ENCODE peak calls at places on chromosomes 11 and 22, in six cellular contexts. One of them, this sample, is unnamed.

GRCh38 chr11:71322861-71323582 is 70.6 kb upstream of the SHANK2 start:
- DNase-seq in astrocyte of the spinal cord: no peak
- DNase-seq in PC-9: no peak
- DNase-seq in neural crest cell: no peak
- DNase-seq in GM12865: no peak
- DNase-seq in neural progenitor cell: no peak
- DNase-seq in this sample: no peak

GRCh38 chr11:120133216-120134105 is 4.5 kb downstream of the TRIM29 start:
- DNase-seq in astrocyte of the spinal cord: no peak
- DNase-seq in PC-9: no peak
- DNase-seq in neural crest cell: no peak
- DNase-seq in GM12865: no peak
- DNase-seq in neural progenitor cell: no peak
- DNase-seq in this sample: no peak

GRCh38 chr11:92782806-92783205 is 186.6 kb upstream of the MTNR1B start:
- DNase-seq in astrocyte of the spinal cord: peak; percentile 60
- DNase-seq in PC-9: no peak
- DNase-seq in neural crest cell: no peak
- DNase-seq in GM12865: no peak
- DNase-seq in neural progenitor cell: no peak
- DNase-seq in this sample: no peak

GRCh38 chr11:115159122-115159665 is 345.0 kb downstream of the CADM1 start:
- DNase-seq in astrocyte of the spinal cord: no peak
- DNase-seq in PC-9: no peak
- DNase-seq in neural crest cell: no peak
- DNase-seq in GM12865: no peak
- DNase-seq in neural progenitor cell: no peak
- DNase-seq in this sample: no peak

GRCh38 chr11:2150206-2150847 is 10.7 kb downstream of the INS start:
- DNase-seq in astrocyte of the spinal cord: peak; percentile 74
- DNase-seq in PC-9: no peak
- DNase-seq in neural crest cell: no peak
- DNase-seq in GM12865: no peak
- DNase-seq in neural progenitor cell: peak; percentile 86
- DNase-seq in this sample: peak; percentile 60

GRCh38 chr11:40276960-40277359 is 1182.5 kb downstream of the LRRC4C start:
- DNase-seq in astrocyte of the spinal cord: no peak
- DNase-seq in PC-9: no peak
- DNase-seq in neural crest cell: no peak
- DNase-seq in GM12865: no peak
- DNase-seq in neural progenitor cell: no peak
- DNase-seq in this sample: no peak

GRCh38 chr11:35158371-35159081 is 19.6 kb downstream of the CD44 start:
- DNase-seq in astrocyte of the spinal cord: no peak
- DNase-seq in PC-9: no peak
- DNase-seq in neural crest cell: no peak
- DNase-seq in GM12865: no peak
- DNase-seq in neural progenitor cell: no peak
- DNase-seq in this sample: peak; percentile 88

GRCh38 chr11:128963744-128964340 is 21.2 kb upstream of the TP53AIP1 start:
- DNase-seq in astrocyte of the spinal cord: peak; percentile 9
- DNase-seq in PC-9: no peak
- DNase-seq in neural crest cell: no peak
- DNase-seq in GM12865: no peak
- DNase-seq in neural progenitor cell: peak; percentile 18
- DNase-seq in this sample: no peak

GRCh38 chr11:10727259-10727851 is 23.7 kb upstream of the CTR9 start:
- DNase-seq in astrocyte of the spinal cord: peak; percentile 75
- DNase-seq in PC-9: no peak
- DNase-seq in neural crest cell: no peak
- DNase-seq in GM12865: no peak
- DNase-seq in neural progenitor cell: no peak
- DNase-seq in this sample: no peak

GRCh38 chr11:105553015-105553414 is 56.9 kb upstream of the GRIA4 start:
- DNase-seq in astrocyte of the spinal cord: no peak
- DNase-seq in PC-9: no peak
- DNase-seq in neural crest cell: no peak
- DNase-seq in GM12865: no peak
- DNase-seq in neural progenitor cell: no peak
- DNase-seq in this sample: peak; percentile 2

GRCh38 chr11:2551131-2551530 is 106.3 kb downstream of the KCNQ1 start:
- DNase-seq in astrocyte of the spinal cord: no peak
- DNase-seq in PC-9: no peak
- DNase-seq in neural crest cell: no peak
- DNase-seq in GM12865: no peak
- DNase-seq in neural progenitor cell: no peak
- DNase-seq in this sample: no peak

GRCh38 chr22:29477919-29478318 is 2.1 kb upstream of the NEFH start:
- DNase-seq in astrocyte of the spinal cord: no peak
- DNase-seq in PC-9: no peak
- DNase-seq in neural crest cell: no peak
- DNase-seq in GM12865: no peak
- DNase-seq in neural progenitor cell: peak; percentile 41
- DNase-seq in this sample: no peak
- TF ChIP-seq CTCF in astrocyte of the spinal cord: no peak
- TF ChIP-seq CTCF in PC-9: no peak
- TF ChIP-seq CTCF in neural crest cell: no peak
- TF ChIP-seq CTCF in GM12865: no peak
- TF ChIP-seq CTCF in neural progenitor cell: no peak
- TF ChIP-seq CTCF in this sample: no peak

DNA sequence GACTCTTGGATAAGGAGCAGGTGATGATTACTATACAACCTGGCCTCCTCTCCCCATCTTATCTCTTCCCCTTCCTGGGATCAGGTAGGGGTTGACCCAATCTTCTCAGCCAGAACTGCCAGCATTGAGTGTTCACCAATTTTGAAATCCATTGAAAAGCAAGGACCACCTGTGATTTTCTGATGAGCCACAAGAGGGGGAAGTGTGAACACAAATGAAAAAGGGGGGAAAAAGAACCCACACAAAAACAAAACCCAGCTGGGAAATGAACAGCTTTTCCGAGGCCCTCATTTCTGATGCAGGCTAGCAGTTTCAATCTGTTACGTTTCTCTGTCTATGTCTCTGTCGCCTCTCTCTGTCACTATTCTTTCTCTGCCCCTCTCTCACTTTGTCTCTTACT is 161.9 kb downstream of the INSC start:
- DNase-seq in astrocyte of the spinal cord: peak; percentile 3
- DNase-seq in PC-9: no peak
- DNase-seq in neural crest cell: peak; percentile 31
- DNase-seq in GM12865: peak; percentile 7
- DNase-seq in neural progenitor cell: peak; percentile 61
- DNase-seq in this sample: peak; percentile 2
- TF ChIP-seq CTCF in astrocyte of the spinal cord: peak; percentile 43
- TF ChIP-seq CTCF in PC-9: peak; percentile 50
- TF ChIP-seq CTCF in neural crest cell: peak; percentile 57
- TF ChIP-seq CTCF in GM12865: no peak
- TF ChIP-seq CTCF in neural progenitor cell: peak; percentile 67
- TF ChIP-seq CTCF in this sample: peak; percentile 21

DNA sequence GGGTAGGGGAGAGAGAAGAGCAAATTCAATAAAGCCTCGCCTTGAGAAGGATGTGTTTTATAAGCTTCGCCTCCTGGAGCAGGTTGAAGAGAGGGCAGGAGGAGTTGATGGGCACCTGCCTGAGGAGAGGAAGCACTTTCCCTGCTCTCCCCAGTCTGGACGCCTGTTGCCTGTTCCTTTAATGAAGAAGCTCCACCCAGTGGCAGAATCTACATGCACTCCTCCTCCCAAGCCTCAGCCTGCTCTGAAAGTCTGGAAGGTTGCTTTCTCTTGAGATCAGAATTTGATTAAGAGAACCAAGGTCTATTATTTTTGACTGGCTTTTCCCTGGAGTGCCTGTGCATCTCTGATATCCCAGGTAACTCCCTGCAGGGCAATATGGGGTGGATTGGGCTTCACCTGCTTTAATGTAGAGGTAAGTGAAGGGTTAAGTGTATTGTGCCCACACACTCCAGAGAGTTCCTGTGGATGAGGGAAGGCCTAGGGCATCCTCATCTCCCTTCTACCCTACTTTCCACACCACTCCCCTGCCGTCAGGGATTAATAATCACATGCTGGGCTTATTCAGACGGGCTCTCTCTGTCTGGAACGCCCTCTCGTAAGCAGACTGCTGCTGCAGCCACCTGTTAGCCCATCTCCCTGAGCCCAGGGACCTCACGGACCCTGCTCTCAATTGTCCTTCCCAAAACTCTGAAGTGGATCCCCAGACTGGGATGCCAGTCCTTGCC is 22.3 kb downstream of the NTM start:
- DNase-seq in astrocyte of the spinal cord: peak; percentile 2
- DNase-seq in PC-9: no peak
- DNase-seq in neural crest cell: no peak
- DNase-seq in GM12865: no peak
- DNase-seq in neural progenitor cell: peak; percentile 63
- DNase-seq in this sample: no peak
- TF ChIP-seq CTCF in astrocyte of the spinal cord: peak; percentile 27
- TF ChIP-seq CTCF in PC-9: no peak
- TF ChIP-seq CTCF in neural crest cell: peak; percentile 28
- TF ChIP-seq CTCF in GM12865: peak; percentile 10
- TF ChIP-seq CTCF in neural progenitor cell: peak; percentile 44
- TF ChIP-seq CTCF in this sample: no peak

GRCh38 chr22:44091021-44091721 is 67.1 kb downstream of the PARVB start:
- DNase-seq in astrocyte of the spinal cord: peak; percentile 10
- DNase-seq in PC-9: no peak
- DNase-seq in neural crest cell: no peak
- DNase-seq in GM12865: peak; percentile 36
- DNase-seq in neural progenitor cell: peak; percentile 52
- DNase-seq in this sample: peak; percentile 18
- TF ChIP-seq CTCF in astrocyte of the spinal cord: peak; percentile 29
- TF ChIP-seq CTCF in PC-9: peak; percentile 51
- TF ChIP-seq CTCF in neural crest cell: peak; percentile 44
- TF ChIP-seq CTCF in GM12865: no peak
- TF ChIP-seq CTCF in neural progenitor cell: peak; percentile 44
- TF ChIP-seq CTCF in this sample: peak; percentile 45

GRCh38 chr11:74090701-74091100 is 80.1 kb downstream of the C2CD3 start:
- DNase-seq in astrocyte of the spinal cord: no peak
- DNase-seq in PC-9: no peak
- DNase-seq in neural crest cell: no peak
- DNase-seq in GM12865: peak; percentile 14
- DNase-seq in neural progenitor cell: peak; percentile 13
- DNase-seq in this sample: peak; percentile 15
- TF ChIP-seq CTCF in astrocyte of the spinal cord: peak; percentile 37
- TF ChIP-seq CTCF in PC-9: peak; percentile 59
- TF ChIP-seq CTCF in neural crest cell: no peak
- TF ChIP-seq CTCF in GM12865: no peak
- TF ChIP-seq CTCF in neural progenitor cell: peak; percentile 12
- TF ChIP-seq CTCF in this sample: peak; percentile 30

DNA sequence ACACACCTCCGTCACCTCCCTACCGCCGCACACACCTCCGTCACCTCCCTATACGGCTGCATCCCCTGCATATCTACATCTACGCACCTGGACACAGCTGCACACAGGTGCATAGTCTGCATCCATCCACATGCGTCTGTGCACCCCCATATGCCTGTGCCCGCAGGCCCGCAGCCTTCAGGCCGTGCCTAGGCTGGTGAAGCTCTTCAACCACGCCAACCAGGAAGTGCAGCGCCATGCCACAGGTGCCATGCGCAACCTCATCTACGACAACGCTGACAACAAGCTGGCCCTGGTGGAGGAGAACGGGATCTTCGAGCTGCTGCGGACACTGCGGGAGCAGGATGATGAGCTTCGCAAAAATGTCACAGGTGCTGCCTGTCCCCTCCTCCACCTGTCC is 4.8 kb downstream of the PKP3 start:
- DNase-seq in astrocyte of the spinal cord: no peak
- DNase-seq in PC-9: no peak
- DNase-seq in neural crest cell: no peak
- DNase-seq in GM12865: no peak
- DNase-seq in neural progenitor cell: no peak
- DNase-seq in this sample: peak; percentile 17
- TF ChIP-seq CTCF in astrocyte of the spinal cord: no peak
- TF ChIP-seq CTCF in PC-9: no peak
- TF ChIP-seq CTCF in neural crest cell: no peak
- TF ChIP-seq CTCF in GM12865: no peak
- TF ChIP-seq CTCF in neural progenitor cell: no peak
- TF ChIP-seq CTCF in this sample: no peak

DNA sequence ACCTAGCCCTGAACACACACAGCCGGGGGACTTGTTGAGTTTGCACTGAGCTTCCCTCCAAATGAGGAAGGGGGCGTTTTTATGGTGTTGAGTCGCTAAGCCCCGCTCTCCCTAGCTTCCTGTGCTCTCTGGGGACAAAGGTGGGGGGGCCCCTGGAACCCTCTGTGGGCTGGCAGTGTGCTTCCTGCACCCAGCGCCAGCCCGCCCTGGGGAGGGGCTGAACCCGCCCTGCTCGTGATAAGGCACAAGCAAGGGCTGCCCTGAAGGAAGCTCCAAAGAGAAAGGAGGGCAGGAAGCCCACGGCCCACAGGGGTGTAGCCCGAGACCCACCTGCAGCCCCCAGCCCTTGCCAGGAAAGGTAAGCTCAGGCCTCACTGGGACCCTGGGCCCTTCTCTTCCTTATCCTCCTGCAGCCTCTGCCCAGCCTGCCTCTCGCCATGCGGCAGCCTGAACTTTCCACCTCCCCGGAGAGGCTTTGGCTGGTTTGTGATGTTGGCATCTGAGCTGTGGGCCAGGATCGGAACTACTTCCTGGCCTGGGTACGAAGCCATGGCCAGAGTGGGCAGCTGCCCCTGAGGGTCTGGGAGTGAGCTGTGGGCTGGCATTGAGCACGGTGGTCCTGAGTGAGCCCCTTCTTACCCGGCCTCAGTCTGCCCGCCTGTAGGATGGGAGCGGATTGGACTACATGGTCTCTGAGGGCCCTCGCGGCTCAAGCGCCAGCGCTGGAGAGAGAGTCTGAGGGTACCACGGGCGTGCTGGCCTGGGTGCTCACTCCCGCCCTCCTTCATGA is at the start of gene FERMT3:
- DNase-seq in astrocyte of the spinal cord: no peak
- DNase-seq in PC-9: no peak
- DNase-seq in neural crest cell: no peak
- DNase-seq in GM12865: peak; percentile 84
- DNase-seq in neural progenitor cell: no peak
- DNase-seq in this sample: no peak
- TF ChIP-seq CTCF in astrocyte of the spinal cord: no peak
- TF ChIP-seq CTCF in PC-9: no peak
- TF ChIP-seq CTCF in neural crest cell: no peak
- TF ChIP-seq CTCF in GM12865: no peak
- TF ChIP-seq CTCF in neural progenitor cell: no peak
- TF ChIP-seq CTCF in this sample: no peak

GRCh38 chr11:122655527-122656072 is at the start of gene UBASH3B:
- DNase-seq in astrocyte of the spinal cord: peak; percentile 93
- DNase-seq in PC-9: peak; percentile 85
- DNase-seq in neural crest cell: peak; percentile 67
- DNase-seq in GM12865: peak; percentile 65
- DNase-seq in neural progenitor cell: peak; percentile 89
- DNase-seq in this sample: peak; percentile 83
- TF ChIP-seq CTCF in astrocyte of the spinal cord: no peak
- TF ChIP-seq CTCF in PC-9: peak; percentile 19
- TF ChIP-seq CTCF in neural crest cell: no peak
- TF ChIP-seq CTCF in GM12865: no peak
- TF ChIP-seq CTCF in neural progenitor cell: peak; percentile 11
- TF ChIP-seq CTCF in this sample: peak; percentile 18

DNA sequence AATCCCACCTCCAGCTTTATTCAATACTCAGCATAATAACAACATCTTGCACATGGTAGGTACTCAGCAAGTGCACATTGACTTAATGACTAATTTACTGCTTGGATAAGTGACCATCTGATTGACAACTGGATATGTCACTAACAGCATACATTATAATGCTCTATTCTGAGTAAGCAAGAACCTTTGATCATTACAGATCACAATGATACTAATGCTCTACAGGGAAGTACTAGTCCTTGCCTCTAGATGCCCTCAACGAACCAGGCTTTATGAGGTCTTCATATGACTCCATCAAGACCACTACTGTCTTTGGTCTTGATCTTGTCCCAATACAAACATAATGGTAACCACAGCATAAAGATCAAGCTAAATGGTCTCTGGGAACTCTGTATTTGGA is 167.6 kb upstream of the MTMR2 start:
- DNase-seq in astrocyte of the spinal cord: no peak
- DNase-seq in PC-9: peak; percentile 39
- DNase-seq in neural crest cell: no peak
- DNase-seq in GM12865: peak; percentile 52
- DNase-seq in neural progenitor cell: no peak
- DNase-seq in this sample: peak; percentile 28
- TF ChIP-seq CTCF in astrocyte of the spinal cord: no peak
- TF ChIP-seq CTCF in PC-9: no peak
- TF ChIP-seq CTCF in neural crest cell: no peak
- TF ChIP-seq CTCF in GM12865: peak; percentile 35
- TF ChIP-seq CTCF in neural progenitor cell: no peak
- TF ChIP-seq CTCF in this sample: peak; percentile 17

This sample was measured in fibroblast of the aortic adventitia.